ENCODE peak calls at places on chromosome 9, in ten cellular contexts. B, N, H, J, F, W, D, A, Q and V are unnamed samples.

GRCh38 chr9:133513214-133514088 is 11.3 kb downstream of the MYMK start:
- DNase-seq in W (no peak), F (no peak), D (peak), A (no peak), J (no peak), H (no peak), B (no peak), Q (no peak), N (no peak), V (no peak)

GRCh38 chr9:136710543-136710942 is 1.8 kb upstream of the DIPK1B start:
- DNase-seq in Q (no peak), J (no peak), F (no peak), H (no peak), W (no peak), A (no peak), B (no peak), N (no peak), D (no peak), V (no peak)

GRCh38 chr9:136762915-136763648 is 1.2 kb downstream of the LCN15 start:
- DNase-seq in H (no peak), B (no peak), N (peak), J (peak), A (no peak), D (peak), F (peak), W (no peak), Q (peak), V (peak)

GRCh38 chr9:108466238-108466637 is 389.5 kb downstream of the ACTL7B start:
- DNase-seq in H (no peak), N (no peak), F (no peak), A (no peak), J (no peak), Q (no peak), W (no peak), B (no peak), D (no peak), V (no peak)

GRCh38 chr9:130933114-130934046 is 5.7 kb downstream of the FIBCD1 start:
- DNase-seq in A (peak), Q (no peak), F (no peak), W (no peak), N (no peak), H (no peak), B (peak), J (no peak), D (no peak), V (no peak)

GRCh38 chr9:2461886-2462285 is 159.7 kb upstream of the VLDLR start:
- DNase-seq in B (peak), A (no peak), D (no peak), Q (no peak), F (no peak), H (no peak), W (no peak), N (no peak), J (no peak), V (no peak)

GRCh38 chr9:135404451-135405144 is 75.0 kb upstream of the PPP1R26 start:
- DNase-seq in Q (no peak), W (no peak), F (no peak), H (no peak), B (no peak), D (no peak), A (no peak), N (no peak), J (no peak), V (no peak)

GRCh38 chr9:126474201-126474765 is 139.4 kb upstream of the LMX1B start:
- DNase-seq in D (no peak), B (peak), F (no peak), W (no peak), Q (no peak), N (no peak), H (no peak), J (no peak), A (peak), V (no peak)

GRCh38 chr9:110027624-110028023 is 180.3 kb downstream of the C9orf152 start:
- DNase-seq in N (no peak), D (no peak), W (no peak), A (peak), Q (peak), J (no peak), H (peak), B (peak), F (no peak), V (no peak)

GRCh38 chr9:119368681-119369581 is at the start of gene BRINP1:
- DNase-seq in A (peak), Q (peak), D (no peak), J (no peak), B (peak), N (no peak), H (no peak), W (peak), F (peak), V (peak)

GRCh38 chr9:93305497-93306020 is 121.6 kb downstream of the WNK2 start:
- DNase-seq in N (no peak), B (no peak), J (peak), Q (no peak), D (no peak), H (no peak), W (no peak), A (no peak), F (no peak), V (no peak)

GRCh38 chr9:83220737-83221136 is 157.8 kb upstream of the RASEF start:
- DNase-seq in H (no peak), J (no peak), N (peak), B (peak), D (no peak), A (peak), W (peak), F (no peak), Q (no peak), V (no peak)

GRCh38 chr9:84773023-84773422 is 103.5 kb downstream of the NTRK2 start:
- DNase-seq in W (peak), Q (no peak), B (peak), A (peak), J (no peak), D (no peak), H (no peak), F (no peak), N (no peak), V (no peak)

GRCh38 chr9:113589890-113590289 is 126.4 kb downstream of the RGS3 start:
- DNase-seq in A (no peak), J (no peak), D (no peak), W (no peak), H (no peak), B (no peak), Q (no peak), F (no peak), N (no peak), V (no peak)

GRCh38 chr9:2359821-2360220 is 261.8 kb upstream of the VLDLR start:
- DNase-seq in H (no peak), B (no peak), W (no peak), N (no peak), D (no peak), J (no peak), A (no peak), Q (peak), F (no peak), V (no peak)

GRCh38 chr9:5799314-5799713 is 33.6 kb downstream of the ERMP1 start:
- DNase-seq in F (no peak), A (peak), H (peak), Q (peak), D (no peak), B (peak), J (no peak), N (no peak), W (no peak), V (no peak)

GRCh38 chr9:89641980-89642379 is 37.2 kb downstream of the GADD45G start:
- DNase-seq in H (no peak), D (no peak), W (no peak), B (no peak), A (no peak), J (no peak), N (no peak), Q (no peak), F (no peak), V (no peak)

GRCh38 chr9:96245399-96245798 is 56.6 kb downstream of the HSD17B3 start:
- DNase-seq in H (no peak), W (no peak), D (no peak), N (no peak), F (no peak), B (no peak), J (no peak), A (no peak), Q (peak), V (no peak)

GRCh38 chr9:115649991-115650472 is 503.6 kb upstream of the PAPPA start:
- DNase-seq in H (peak), Q (no peak), W (peak), J (peak), A (peak), F (no peak), D (peak), B (peak), N (no peak), V (no peak)

GRCh38 chr9:78860806-78861475 is 564.0 kb downstream of the PSAT1 start:
- DNase-seq in A (peak), J (no peak), W (peak), D (no peak), B (peak), Q (no peak), H (peak), F (no peak), N (no peak), V (no peak)
- TF ChIP-seq CTCF in A (peak), J (no peak), W (no peak), D (no peak), B (no peak), Q (no peak), H (peak), F (no peak), N (no peak), V (no peak)

GRCh38 chr9:107239474-107239873 is 43.6 kb upstream of the RAD23B start:
- DNase-seq in D (no peak), N (peak), H (no peak), J (no peak), A (no peak), B (no peak), Q (peak), W (no peak), F (no peak), V (no peak)
- TF ChIP-seq CTCF in D (peak), N (peak), H (peak), J (no peak), A (peak), B (no peak), Q (peak), W (peak), F (no peak), V (no peak)

DNA sequence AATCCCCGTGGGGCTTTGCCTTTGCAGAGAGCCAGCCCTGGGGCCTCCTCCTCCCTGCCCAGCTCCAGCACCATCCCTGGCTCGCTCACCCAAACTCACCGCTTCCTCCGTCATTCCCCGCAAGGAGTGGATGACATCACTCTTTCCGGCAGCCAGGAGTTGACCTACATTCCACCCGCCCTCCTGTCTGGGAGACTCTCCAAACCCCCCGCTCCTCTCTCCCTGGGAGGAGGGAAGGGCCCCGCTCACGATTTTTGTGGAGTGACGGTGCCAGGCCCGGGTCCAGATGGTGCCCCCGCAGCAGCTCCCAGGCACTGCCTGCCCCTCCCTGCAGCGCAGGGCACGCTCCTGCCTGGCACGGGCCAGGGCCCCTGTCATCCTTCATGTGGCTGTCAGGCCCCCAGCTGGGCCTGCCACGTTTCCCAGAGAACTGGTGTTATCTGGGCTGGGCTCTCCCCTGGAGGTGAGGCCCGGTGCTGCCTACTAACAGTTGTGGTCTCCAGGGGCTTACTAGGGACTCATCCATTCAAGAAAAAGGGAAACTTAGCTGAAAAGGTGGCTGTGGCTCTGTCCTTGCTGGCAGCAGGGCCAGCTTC is 52.3 kb downstream of the NTNG2 start:
- DNase-seq in W (peak), Q (peak), N (no peak), F (peak), J (peak), B (peak), D (no peak), H (peak), A (peak), V (peak)
- TF ChIP-seq CTCF in W (peak), Q (no peak), N (no peak), F (no peak), J (no peak), B (no peak), D (no peak), H (no peak), A (peak), V (no peak)

DNA sequence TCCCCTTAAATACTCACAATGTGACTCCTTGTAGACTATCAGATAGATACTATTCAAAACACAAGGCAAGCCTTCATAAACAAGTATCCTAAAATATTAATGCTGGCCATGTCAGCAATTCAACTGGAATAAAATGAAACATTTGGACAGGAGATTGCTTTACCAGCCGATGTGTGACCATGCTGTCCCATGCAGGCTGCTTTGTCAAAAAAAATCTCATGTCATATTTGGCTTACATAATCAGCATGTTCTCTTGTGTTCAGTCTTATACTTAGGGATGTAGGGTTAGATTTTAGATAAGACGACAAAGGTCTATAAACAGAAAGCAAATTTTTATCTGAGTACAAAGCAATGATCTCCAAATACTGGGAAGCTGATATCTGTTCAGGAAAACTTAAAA is 108.5 kb downstream of the NR6A1 start:
- DNase-seq in B (no peak), H (no peak), D (no peak), F (no peak), N (no peak), J (no peak), Q (no peak), W (no peak), A (no peak), V (no peak)
- TF ChIP-seq CTCF in B (no peak), H (no peak), D (no peak), F (no peak), N (no peak), J (no peak), Q (no peak), W (no peak), A (no peak), V (no peak)

GRCh38 chr9:34256104-34256503 is 73.0 kb downstream of the KIF24 start:
- DNase-seq in A (no peak), F (no peak), B (no peak), H (no peak), Q (peak), N (no peak), W (no peak), D (no peak), J (no peak), V (no peak)
- TF ChIP-seq CTCF in A (peak), F (no peak), B (no peak), H (peak), Q (peak), N (no peak), W (peak), D (no peak), J (no peak), V (no peak)